ENCODE peak calls at places on chromosomes 11 and 22, in four cellular contexts. V is H1, G is GM12878, X is HepG2. I is an unnamed sample.

GRCh38 chr11:23310276-23310675 is 450.0 kb upstream of the CCDC179 start:
- DNase-seq in V (no peak), G (no peak), X (no peak), I (no peak)

GRCh38 chr11:64004590-64004984 is 18.3 kb downstream of the OTUB1 start:
- DNase-seq in V (no peak), G (no peak), X (no peak), I (no peak)

GRCh38 chr11:76798656-76799055 is 15.5 kb downstream of the TSKU start:
- DNase-seq in V (no peak), G (no peak), X (no peak), I (no peak)

GRCh38 chr22:32237021-32237420 is 18.1 kb downstream of the SLC5A4 start:
- DNase-seq in V (no peak), G (no peak), X (no peak), I (no peak)

GRCh38 chr11:35662061-35662648 is 420 bp upstream of the TRIM44 start:
- DNase-seq in V (no peak), G (peak; percentile 27), X (peak; percentile 92), I (no peak)

GRCh38 chr11:18192988-18193387 is 20.4 kb downstream of the MRGPRX4 start:
- DNase-seq in V (no peak), G (peak; percentile 7), X (no peak), I (no peak)

GRCh38 chr22:36816635-36817428 is at the start of gene PVALB:
- DNase-seq in V (peak; percentile 65), G (no peak), X (no peak), I (no peak)

GRCh38 chr11:69300124-69301032 is 6.4 kb downstream of the MYEOV start:
- DNase-seq in V (no peak), G (no peak), X (no peak), I (no peak)

GRCh38 chr11:117201516-117201866 is 2.3 kb downstream of the TAGLN start:
- DNase-seq in V (no peak), G (no peak), X (no peak), I (no peak)

GRCh38 chr22:19837915-19838314 is 16.8 kb downstream of the GNB1L start:
- DNase-seq in V (no peak), G (no peak), X (no peak), I (no peak)

GRCh38 chr11:17036666-17037658 is 22.7 kb upstream of the PLEKHA7 start:
- DNase-seq in V (peak; percentile 66), G (no peak), X (peak; percentile 66), I (no peak)

GRCh38 chr11:117822031-117822521 is 2.5 kb downstream of the FXYD2 start:
- DNase-seq in V (peak; percentile 80), G (no peak), X (no peak), I (no peak)

GRCh38 chr11:8937159-8937558 is 4.4 kb upstream of the C11orf16 start:
- DNase-seq in V (no peak), G (no peak), X (no peak), I (no peak)

GRCh38 chr11:17333799-17334586 is 17.6 kb upstream of the NCR3LG1 start:
- DNase-seq in V (no peak), G (no peak), X (no peak), I (no peak)

GRCh38 chr11:130369141-130369691 is 54.5 kb upstream of the ZBTB44 start:
- DNase-seq in V (no peak), G (no peak), X (no peak), I (no peak)

GRCh38 chr11:1304376-1304775 is 5.1 kb downstream of the TOLLIP start:
- DNase-seq in V (peak; percentile 27), G (no peak), X (peak; percentile 81), I (no peak)

GRCh38 chr11:46298699-46299424 is 21.4 kb downstream of the CREB3L1 start:
- DNase-seq in V (no peak), G (no peak), X (no peak), I (no peak)
- TF ChIP-seq ZNF274 in V (no peak), G (no peak), X (no peak), I (no peak)

GRCh38 chr11:65485820-65486219 is 13.0 kb upstream of the MALAT1 start:
- DNase-seq in V (no peak), G (no peak), X (no peak), I (no peak)
- H3K4me1 ChIP-seq in V (peaks cover 34% of the 10 kb centered on the region), G (peaks cover 43% of the 10 kb centered on the region), X (peaks cover 80% of the 10 kb centered on the region), I (peaks cover 21% of the 10 kb centered on the region)

GRCh38 chr22:39962071-39962470 is 1.9 kb downstream of the TMA7B start:
- DNase-seq in V (no peak), G (no peak), X (no peak), I (no peak)

GRCh38 chr22:39958009-39958711 is 2.0 kb upstream of the TMA7B start:
- DNase-seq in V (no peak), G (no peak), X (no peak), I (no peak)

GRCh38 chr22:39958916-39959639 is 1.1 kb upstream of the TMA7B start:
- DNase-seq in V (peak; percentile 57), G (no peak), X (no peak), I (no peak)

GRCh38 chr22:39959640-39960447 is at the start of gene TMA7B:
- DNase-seq in V (no peak), G (no peak), X (no peak), I (peak; percentile 43)

GRCh38 chr22:39960791-39961746 is 872 bp downstream of the TMA7B start:
- DNase-seq in V (no peak), G (peak; percentile 96), X (no peak), I (no peak)
- TF ChIP-seq SUZ12 in V (no peak), G (no peak), X (no peak), I (no peak)

GRCh38 chr11:10307411-10308207 is 2.7 kb downstream of the ADM start:
- DNase-seq in V (peak; percentile 93), G (peak; percentile 60), X (peak; percentile 71), I (no peak)

GRCh38 chr11:10305964-10306918 is 1.4 kb downstream of the ADM start:
- DNase-seq in V (peak; percentile 65), G (no peak), X (no peak), I (no peak)

GRCh38 chr11:10308208-10308954 is 3.5 kb downstream of the ADM start:
- DNase-seq in V (no peak), G (no peak), X (no peak), I (no peak)

GRCh38 chr11:10305262-10305963 is 540 bp downstream of the ADM start:
- DNase-seq in V (peak; percentile 66), G (no peak), X (peak; percentile 33), I (no peak)

DNA sequence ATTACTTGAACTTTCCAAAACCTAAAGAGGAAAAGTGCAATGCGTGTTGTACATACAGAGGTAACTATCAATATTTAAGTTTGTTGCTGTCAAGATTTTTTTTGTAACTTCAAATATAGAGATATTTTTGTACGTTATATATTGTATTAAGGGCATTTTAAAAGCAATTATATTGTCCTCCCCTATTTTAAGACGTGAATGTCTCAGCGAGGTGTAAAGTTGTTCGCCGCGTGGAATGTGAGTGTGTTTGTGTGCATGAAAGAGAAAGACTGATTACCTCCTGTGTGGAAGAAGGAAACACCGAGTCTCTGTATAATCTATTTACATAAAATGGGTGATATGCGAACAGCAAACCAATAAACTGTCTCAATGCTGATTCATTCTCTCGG is 2.1 kb downstream of the ADM start:
- DNase-seq in V (no peak), G (no peak), X (peak; percentile 27), I (no peak)
- TF ChIP-seq ZNF274 in V (no peak), G (no peak), X (no peak), I (no peak)